ENCODE peak calls at places on chromosomes 4 and X, in nine cellular contexts. E, W, L, V, Z, C, D, Y and M are unnamed samples. For H3K4me1, the result is how much of the 10 kb centered on the place peaks cover.

GRCh38 chr4:158331863-158332262 is 121.6 kb downstream of the TMEM144 start:
- DNase-seq in E (no peak), Y (no peak), L (no peak), W (no peak), V (no peak), C (no peak), Z (no peak), D (no peak), M (no peak)

GRCh38 chrX:49995021-49995731 is 72.8 kb downstream of the CLCN5 start:
- DNase-seq in V (no peak), W (no peak), Y (no peak), C (no peak), D (peak), E (no peak), Z (no peak), L (no peak), M (no peak)

GRCh38 chrX:151738751-151739150 is 4.2 kb downstream of the CNGA2 start:
- DNase-seq in E (no peak), Z (no peak), D (no peak), Y (no peak), L (peak), C (peak), V (no peak), W (no peak), M (no peak)

GRCh38 chr4:83582289-83582756 is 46.4 kb downstream of the GPAT3 start:
- DNase-seq in L (peak), V (no peak), Z (peak), C (no peak), D (no peak), E (no peak), W (peak), Y (no peak), M (peak)

GRCh38 chrX:96576358-96576757 is 108.3 kb upstream of the DIAPH2 start:
- DNase-seq in W (no peak), V (no peak), Z (no peak), D (no peak), L (no peak), C (no peak), Y (no peak), E (no peak), M (no peak)

GRCh38 chrX:11143931-11144678 is 33.0 kb downstream of the HCCS start:
- DNase-seq in Y (peak), Z (no peak), W (peak), D (peak), E (peak), L (peak), V (peak), C (no peak), M (peak)

GRCh38 chr4:138595731-138596465 is 353.7 kb upstream of the SLC7A11 start:
- DNase-seq in W (peak), Z (no peak), D (no peak), V (no peak), Y (no peak), C (no peak), L (no peak), E (no peak), M (no peak)

GRCh38 chr4:122156819-122157218 is 4.7 kb downstream of the BLTP1 start:
- DNase-seq in L (no peak), D (no peak), V (no peak), Y (no peak), E (no peak), C (no peak), Z (no peak), W (no peak), M (no peak)

GRCh38 chr4:170887396-170887795 is 797.6 kb upstream of the AADAT start:
- DNase-seq in C (no peak), W (no peak), D (no peak), E (no peak), Y (no peak), V (no peak), Z (no peak), L (no peak), M (no peak)

GRCh38 chrX:31333181-31333831 is 261.5 kb upstream of the FTHL17 start:
- DNase-seq in L (no peak), V (no peak), Z (no peak), Y (no peak), E (no peak), W (no peak), D (no peak), C (no peak), M (no peak)

GRCh38 chr4:89258506-89258905 is 49.1 kb downstream of the GPRIN3 start:
- DNase-seq in E (no peak), V (no peak), W (no peak), Z (no peak), D (peak), L (no peak), Y (no peak), C (no peak), M (no peak)

GRCh38 chr4:89259435-89260028 is 48.1 kb downstream of the GPRIN3 start:
- DNase-seq in W (no peak), Y (no peak), Z (no peak), C (no peak), E (no peak), D (peak), V (no peak), L (no peak), M (no peak)

GRCh38 chr4:89254847-89255246 is 52.8 kb downstream of the GPRIN3 start:
- DNase-seq in D (peak), W (no peak), V (no peak), Z (no peak), E (peak), L (peak), Y (no peak), C (no peak), M (peak)

GRCh38 chr4:89256203-89256800 is 51.3 kb downstream of the GPRIN3 start:
- DNase-seq in C (no peak), Y (no peak), W (no peak), Z (no peak), V (no peak), D (peak), L (no peak), E (no peak), M (no peak)

DNA sequence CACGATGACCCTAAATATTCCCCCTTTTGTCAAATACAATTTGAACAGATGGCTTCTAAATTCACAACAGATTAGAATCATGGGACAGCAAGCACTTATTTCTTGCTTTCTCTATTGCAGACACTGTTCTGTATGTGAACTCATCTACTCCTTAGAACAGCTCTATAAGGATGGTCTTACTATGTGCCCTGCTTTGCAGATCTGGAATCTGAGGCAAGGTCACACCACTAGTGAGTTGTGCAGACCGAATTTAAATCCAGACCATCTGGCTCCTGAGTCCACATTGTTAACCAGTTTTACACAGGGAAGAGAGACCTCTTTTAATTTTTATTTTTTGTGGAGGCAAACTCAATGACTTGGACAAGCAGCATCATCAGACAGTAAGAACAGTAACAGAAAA is 50.2 kb downstream of the GPRIN3 start:
- DNase-seq in E (no peak), Y (no peak), W (no peak), D (no peak), V (no peak), Z (no peak), C (no peak), L (no peak), M (no peak)
- H3K4me1 ChIP-seq in E (under half), Y (under half), W (under half), D (half or more), V (under half), Z (under half), C (under half), L (under half), M (under half)

GRCh38 chr4:126735294-126736132 is 897.2 kb upstream of the INTU start:
- DNase-seq in V (no peak), E (no peak), D (no peak), W (no peak), Z (no peak), Y (no peak), L (no peak), C (no peak), M (no peak)
- H3K4me3 ChIP-seq in V (no peak), E (no peak), D (no peak), W (no peak), Z (no peak), Y (no peak), L (no peak), C (no peak), M (no peak)

DNA sequence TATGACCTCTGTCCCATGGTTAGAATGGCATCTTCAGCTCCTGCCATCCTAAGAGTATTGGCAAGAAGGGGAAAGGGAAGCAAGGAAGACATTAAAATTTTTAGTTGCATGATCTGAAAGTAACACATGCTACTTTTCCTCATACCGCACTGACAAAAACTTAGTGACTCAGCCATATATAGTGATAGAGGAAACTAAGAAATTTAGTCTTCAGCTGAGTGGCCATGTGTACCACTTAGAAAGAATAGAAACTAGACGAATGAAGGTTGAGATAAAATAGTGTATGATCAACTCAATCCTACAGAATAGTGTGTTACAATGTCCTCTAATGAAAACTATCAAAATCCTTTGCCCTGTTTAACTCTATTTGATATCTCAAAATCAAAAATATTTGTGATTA is 164.1 kb downstream of the PPP3CA start:
- DNase-seq in L (no peak), Z (no peak), D (no peak), Y (no peak), V (no peak), W (no peak), E (no peak), C (no peak), M (no peak)
- H3K27ac ChIP-seq in L (no peak), Z (no peak), D (no peak), Y (no peak), V (no peak), W (no peak), E (no peak), C (no peak), M (no peak)

GRCh38 chr4:151284534-151285245 is 7.7 kb downstream of the PRSS48 start:
- DNase-seq in E (no peak), L (no peak), W (no peak), C (no peak), V (no peak), Y (no peak), D (no peak), Z (no peak), M (no peak)
- H3K4me1 ChIP-seq in E (under half), L (under half), W (under half), C (under half), V (under half), Y (under half), D (under half), Z (under half), M (under half)

GRCh38 chrX:55451626-55451989 is 319 bp upstream of the MAGEH1 start:
- DNase-seq in D (no peak), L (peak), Z (no peak), W (no peak), E (no peak), V (peak), C (no peak), Y (no peak), M (no peak)

GRCh38 chrX:55451125-55451524 is 802 bp upstream of the MAGEH1 start:
- DNase-seq in W (no peak), C (no peak), Z (no peak), V (no peak), L (no peak), E (no peak), Y (no peak), D (peak), M (no peak)

GRCh38 chrX:55451990-55452824 is at the start of gene MAGEH1:
- DNase-seq in Z (peak), V (peak), Y (peak), E (peak), C (peak), W (peak), L (peak), D (peak), M (peak)

GRCh38 chrX:55450259-55450658 is 1.7 kb upstream of the MAGEH1 start:
- DNase-seq in D (peak), V (no peak), L (no peak), E (no peak), Y (no peak), C (no peak), Z (no peak), W (no peak), M (peak)

DNA sequence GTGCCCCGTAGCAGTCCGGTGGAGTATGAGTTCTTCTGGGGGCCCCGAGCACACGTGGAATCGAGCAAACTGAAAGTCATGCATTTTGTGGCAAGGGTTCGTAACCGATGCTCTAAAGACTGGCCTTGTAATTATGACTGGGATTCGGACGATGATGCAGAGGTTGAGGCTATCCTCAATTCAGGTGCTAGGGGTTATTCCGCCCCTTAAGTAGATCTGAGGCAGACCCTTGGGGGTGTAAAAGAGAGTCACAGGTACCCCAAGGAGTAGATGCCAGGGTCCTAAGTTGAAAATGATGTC is 848 bp downstream of the MAGEH1 start:
- DNase-seq in Y (no peak), E (peak), V (no peak), D (no peak), L (no peak), Z (no peak), W (no peak), C (no peak), M (no peak)
- H3K4me3 ChIP-seq in Y (peak), E (peak), V (peak), D (peak), L (peak), Z (peak), W (peak), C (peak), M (peak)

GRCh38 chr4:144582105-144582850 is 63.7 kb upstream of the HHIP start:
- DNase-seq in V (no peak), Y (no peak), Z (no peak), E (no peak), W (no peak), L (no peak), D (no peak), C (no peak), M (no peak)
- H3K27ac ChIP-seq in V (peak), Y (no peak), Z (no peak), E (peak), W (no peak), L (no peak), D (no peak), C (no peak), M (no peak)

DNA sequence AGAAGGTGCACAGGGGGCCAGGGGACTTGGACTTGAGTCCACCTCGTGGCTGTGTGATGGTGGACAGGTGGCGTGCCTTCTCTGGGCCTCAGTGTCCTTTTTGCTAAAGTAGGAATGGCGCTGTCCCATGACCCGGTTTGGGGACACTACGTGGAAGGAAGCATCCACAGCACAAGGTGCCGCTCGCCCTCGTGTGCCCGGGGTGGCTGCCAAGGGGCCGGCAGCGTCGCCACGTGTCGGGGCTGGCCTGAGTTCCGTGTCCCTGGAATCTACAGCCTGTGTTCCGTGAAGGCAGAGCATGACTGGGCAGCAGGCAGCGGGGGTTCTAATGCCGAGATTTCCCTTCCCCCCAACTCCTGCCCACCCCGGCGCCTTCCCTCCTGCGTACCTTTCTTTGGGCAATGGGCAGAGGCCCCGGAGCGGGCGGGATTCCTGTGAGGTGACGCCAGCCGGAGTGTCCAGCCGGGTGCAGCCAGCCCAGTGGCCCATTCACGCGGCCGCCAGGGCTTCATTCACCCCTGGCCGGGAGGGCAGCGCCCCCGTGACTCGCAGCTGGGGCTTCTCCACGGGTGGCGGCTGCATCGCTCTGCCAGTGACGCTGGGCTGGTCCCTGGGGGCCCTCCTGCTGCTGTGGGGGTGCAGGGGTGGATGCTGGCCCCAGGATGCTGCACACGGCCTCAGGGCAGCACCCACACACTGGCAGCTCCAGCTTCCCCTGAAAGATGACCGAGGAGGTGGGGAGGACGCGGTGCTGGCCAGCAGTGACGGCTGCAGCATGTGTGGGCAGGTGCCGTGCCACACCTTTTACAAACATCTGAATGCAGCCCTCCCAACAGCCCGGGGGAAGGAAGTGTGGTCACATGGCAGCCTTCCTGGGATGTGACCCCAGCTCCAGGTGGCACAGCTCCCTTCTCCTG is 21.2 kb downstream of the DOK7 start:
- DNase-seq in Z (peak), D (no peak), L (no peak), W (no peak), V (peak), C (peak), Y (no peak), E (peak), M (peak)
- H3K4me1 ChIP-seq in Z (under half), D (under half), L (under half), W (under half), V (under half), C (under half), Y (under half), E (under half), M (under half)

GRCh38 chr4:38231626-38232025 is 271.4 kb downstream of the PTTG2 start:
- DNase-seq in Y (no peak), E (no peak), C (no peak), L (no peak), Z (no peak), W (no peak), V (no peak), D (no peak), M (peak)
- H3K4me3 ChIP-seq in Y (no peak), E (no peak), C (no peak), L (no peak), Z (no peak), W (no peak), V (no peak), D (no peak), M (no peak)